ENCODE peak calls at places on chromosomes 5 and 9, in seven cellular contexts. B is left ventricle myocardium inferior; S is keratinocyte; F is Peyer's patch; N is fibroblast of lung; Z is naive thymus-derived CD4-positive, alpha-beta T cell; D is ascending aorta. G is an unnamed sample.

GRCh38 chr9:34139477-34140146 is 13.1 kb upstream of the DCAF12 start:
- DNase-seq in F (no peak), S (no peak), N (peak), B (peak), D (no peak), Z (no peak), G (peak)

GRCh38 chr5:142065273-142065672 is 43.3 kb upstream of the NDFIP1 start:
- DNase-seq in N (peak), F (no peak), Z (no peak), S (no peak), B (no peak), D (no peak), G (no peak)

GRCh38 chr9:127815512-127816361 is 13.1 kb downstream of the FPGS start:
- DNase-seq in B (no peak), N (no peak), F (no peak), D (no peak), Z (no peak), S (no peak), G (no peak)

GRCh38 chr5:149799965-149800516 is 69.9 kb downstream of the PPARGC1B start:
- DNase-seq in D (no peak), Z (no peak), N (no peak), F (no peak), B (no peak), S (no peak), G (no peak)

GRCh38 chr9:98833090-98833956 is 25.9 kb downstream of the GALNT12 start:
- DNase-seq in N (peak), B (peak), F (no peak), D (no peak), S (no peak), Z (no peak), G (no peak)

GRCh38 chr5:138068742-138069375 is 15.0 kb upstream of the WNT8A start:
- DNase-seq in B (peak), Z (peak), N (peak), S (peak), F (peak), D (peak), G (peak)

GRCh38 chr5:110658006-110658405 is 68.5 kb downstream of the TMEM232 start:
- DNase-seq in D (no peak), F (no peak), S (no peak), B (no peak), N (no peak), Z (no peak), G (no peak)

GRCh38 chr5:42390115-42390514 is 33.1 kb upstream of the GHR start:
- DNase-seq in F (no peak), D (no peak), B (no peak), Z (no peak), S (no peak), N (no peak), G (no peak)

GRCh38 chr9:89732295-89732951 is 127.6 kb downstream of the GADD45G start:
- DNase-seq in N (no peak), S (no peak), F (peak), B (no peak), Z (no peak), D (no peak), G (no peak)

GRCh38 chr9:68905129-68905528 is 108.8 kb downstream of the PRKACG start:
- DNase-seq in F (no peak), D (no peak), N (no peak), B (no peak), Z (no peak), S (no peak), G (no peak)

GRCh38 chr5:123545506-123545905 is 33.5 kb downstream of the CSNK1G3 start:
- DNase-seq in N (peak), F (no peak), B (no peak), Z (peak), D (no peak), S (no peak), G (no peak)

GRCh38 chr9:33817327-33818166 is 587 bp downstream of the UBE2R2 start:
- DNase-seq in Z (peak), F (peak), S (no peak), N (peak), D (no peak), B (peak), G (peak)

GRCh38 chr5:79695501-79695900 is 5.9 kb downstream of the CMYA5 start:
- DNase-seq in N (no peak), B (no peak), D (no peak), Z (no peak), S (no peak), F (no peak), G (no peak)
- H3K27ac ChIP-seq in N (no peak), B (peak), D (no peak), Z (no peak), S (no peak), F (no peak), G (no peak)

GRCh38 chr5:95782166-95782565 is 40.4 kb downstream of the GLRX start:
- DNase-seq in S (no peak), N (no peak), B (no peak), F (no peak), D (no peak), Z (no peak), G (no peak)
- H3K27ac ChIP-seq in S (no peak), N (no peak), B (no peak), F (no peak), D (no peak), Z (no peak), G (peak)

GRCh38 chr9:114169940-114170791 is 14.8 kb downstream of the COL27A1 start:
- DNase-seq in N (no peak), D (no peak), B (no peak), Z (no peak), F (no peak), S (no peak), G (no peak)
- H3K27ac ChIP-seq in N (no peak), D (peak), B (peak), Z (no peak), F (no peak), S (no peak), G (no peak)

GRCh38 chr5:134506054-134507039 is 19.1 kb upstream of the JADE2 start:
- DNase-seq in B (peak), D (no peak), S (no peak), N (peak), Z (no peak), F (no peak), G (peak)
- H3K27ac ChIP-seq in B (peak), D (no peak), S (no peak), N (no peak), Z (no peak), F (no peak), G (peak)

GRCh38 chr9:2024888-2025781 is 10.0 kb downstream of the SMARCA2 start:
- DNase-seq in D (no peak), F (no peak), B (no peak), Z (no peak), N (no peak), S (no peak), G (no peak)
- H3K27ac ChIP-seq in D (peak), F (peak), B (peak), Z (no peak), N (no peak), S (no peak), G (no peak)

GRCh38 chr5:127295454-127295853 is 4.9 kb downstream of the MEGF10 start:
- DNase-seq in S (no peak), F (no peak), N (no peak), B (no peak), Z (no peak), D (no peak), G (no peak)
- H3K27ac ChIP-seq in S (no peak), F (no peak), N (no peak), B (no peak), Z (no peak), D (no peak), G (no peak)

GRCh38 chr9:97535771-97536170 is 34.3 kb downstream of the TMOD1 start:
- DNase-seq in S (no peak), B (no peak), N (no peak), D (no peak), F (no peak), Z (no peak), G (no peak)
- H3K27ac ChIP-seq in S (no peak), B (peak), N (no peak), D (peak), F (no peak), Z (no peak), G (no peak)

GRCh38 chr9:137191691-137192447 is 3.4 kb downstream of the SSNA1 start:
- DNase-seq in Z (no peak), F (no peak), S (no peak), N (no peak), D (no peak), B (no peak), G (no peak)
- H3K27ac ChIP-seq in Z (no peak), F (no peak), S (no peak), N (no peak), D (no peak), B (peak), G (no peak)

DNA sequence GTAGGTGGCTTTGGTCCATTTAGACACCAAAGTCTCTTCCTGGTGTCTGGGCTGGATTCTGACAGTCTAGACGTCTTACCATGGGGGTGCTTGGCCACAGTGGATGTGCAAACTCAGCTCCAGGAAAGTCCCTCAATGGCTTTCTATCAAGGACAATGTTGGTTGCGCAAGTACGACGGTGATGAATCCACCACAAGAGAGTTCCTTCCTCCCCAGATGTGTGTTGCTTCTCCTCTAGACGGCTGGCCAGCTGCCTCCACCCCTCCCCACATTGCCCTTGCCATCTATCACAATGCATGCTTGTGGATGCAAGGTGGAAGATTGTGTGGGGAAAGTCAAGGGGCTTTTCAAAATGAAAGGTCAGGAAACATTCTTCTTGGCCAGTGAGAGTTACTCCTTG is 89.7 kb upstream of the IRX2 start:
- DNase-seq in Z (no peak), B (no peak), F (no peak), N (no peak), S (no peak), D (no peak), G (no peak)
- H3K27ac ChIP-seq in Z (no peak), B (no peak), F (no peak), N (no peak), S (no peak), D (no peak), G (no peak)

GRCh38 chr5:67771221-67771620 is 444.3 kb upstream of the PIK3R1 start:
- DNase-seq in N (peak), Z (no peak), D (no peak), B (no peak), F (no peak), S (no peak), G (no peak)
- H3K27ac ChIP-seq in N (no peak), Z (no peak), D (no peak), B (no peak), F (no peak), S (no peak), G (peak)